ENCODE peak calls at places on chromosomes 2 and 18, in seven cellular contexts. S, J, K, Y, U, P and T are unnamed samples.

GRCh38 chr18:2723207-2723606 is 67.7 kb downstream of the SMCHD1 start:
- DNase-seq in J (no peak), P (peak), Y (peak), K (no peak), U (no peak), S (no peak), T (no peak)

GRCh38 chr2:4214444-4215295 is 511.3 kb downstream of the DCDC2C start:
- DNase-seq in P (no peak), Y (no peak), U (no peak), K (no peak), J (no peak), S (no peak), T (no peak)

GRCh38 chr2:100730290-100730868 is 89.6 kb upstream of the NPAS2 start:
- DNase-seq in S (no peak), Y (peak), P (peak), J (peak), U (no peak), K (peak), T (no peak)

GRCh38 chr2:12222561-12222960 is 476.1 kb downstream of the LPIN1 start:
- DNase-seq in Y (no peak), K (no peak), U (no peak), P (peak), S (no peak), J (no peak), T (no peak)

GRCh38 chr2:58032016-58032750 is 14.4 kb upstream of the VRK2 start:
- DNase-seq in P (no peak), J (peak), S (no peak), Y (no peak), K (no peak), U (no peak), T (no peak)

GRCh38 chr2:189685540-189686229 is 11.2 kb downstream of the ANKAR start:
- DNase-seq in S (no peak), P (peak), K (peak), Y (peak), J (peak), U (peak), T (peak)

GRCh38 chr2:236535024-236535423 is 34.6 kb upstream of the ACKR3 start:
- DNase-seq in J (peak), U (no peak), S (no peak), K (peak), P (peak), Y (peak), T (no peak)

GRCh38 chr18:57776354-57776753 is 26.8 kb downstream of the ATP8B1 start:
- DNase-seq in S (no peak), P (peak), Y (no peak), J (no peak), K (no peak), U (no peak), T (no peak)

GRCh38 chr18:13447621-13448020 is 229.1 kb downstream of the LDLRAD4 start:
- DNase-seq in U (peak), P (no peak), Y (peak), K (peak), J (peak), S (peak), T (peak)

GRCh38 chr2:226611944-226612318 is 187.7 kb downstream of the IRS1 start:
- DNase-seq in Y (peak), U (no peak), K (peak), J (peak), S (no peak), P (peak), T (no peak)

DNA sequence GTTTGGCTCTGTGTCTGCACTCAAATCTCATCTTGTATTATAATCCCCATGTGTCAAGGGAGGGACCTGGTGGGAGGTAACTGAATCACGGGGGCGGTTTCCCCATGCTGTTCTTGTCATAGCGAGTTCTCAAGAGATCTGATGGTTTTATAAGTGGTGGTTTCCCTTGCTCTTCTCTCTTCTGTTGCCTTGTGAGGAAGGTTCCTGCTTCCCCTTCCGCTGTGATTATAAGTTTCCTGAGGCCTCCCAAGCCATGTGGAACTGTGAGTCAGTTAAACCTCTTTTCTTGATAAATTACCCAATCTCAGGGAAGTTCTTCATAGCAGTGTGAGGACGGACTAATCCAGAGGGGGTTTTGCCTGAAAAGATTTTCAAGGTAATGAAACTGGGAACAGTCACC is 245.4 kb downstream of the GALR1 start:
- DNase-seq in P (no peak), S (no peak), U (no peak), J (no peak), K (no peak), Y (no peak), T (no peak)
- H3K4me3 ChIP-seq in P (no peak), S (no peak), U (no peak), J (no peak), K (no peak), Y (no peak), T (no peak)

GRCh38 chr2:38960609-38961320 is 71.1 kb downstream of the ARHGEF33 start:
- DNase-seq in P (no peak), U (no peak), K (no peak), Y (no peak), J (no peak), S (no peak), T (no peak)

GRCh38 chr2:38966006-38966405 is 76.3 kb downstream of the ARHGEF33 start:
- DNase-seq in P (no peak), J (no peak), Y (no peak), K (no peak), S (no peak), U (no peak), T (no peak)

GRCh38 chr2:38959464-38959863 is 69.8 kb downstream of the ARHGEF33 start:
- DNase-seq in J (no peak), U (no peak), S (no peak), P (no peak), K (no peak), Y (no peak), T (no peak)

GRCh38 chr2:38957972-38958371 is 68.3 kb downstream of the ARHGEF33 start:
- DNase-seq in J (no peak), K (no peak), S (no peak), U (no peak), P (no peak), Y (no peak), T (no peak)

DNA sequence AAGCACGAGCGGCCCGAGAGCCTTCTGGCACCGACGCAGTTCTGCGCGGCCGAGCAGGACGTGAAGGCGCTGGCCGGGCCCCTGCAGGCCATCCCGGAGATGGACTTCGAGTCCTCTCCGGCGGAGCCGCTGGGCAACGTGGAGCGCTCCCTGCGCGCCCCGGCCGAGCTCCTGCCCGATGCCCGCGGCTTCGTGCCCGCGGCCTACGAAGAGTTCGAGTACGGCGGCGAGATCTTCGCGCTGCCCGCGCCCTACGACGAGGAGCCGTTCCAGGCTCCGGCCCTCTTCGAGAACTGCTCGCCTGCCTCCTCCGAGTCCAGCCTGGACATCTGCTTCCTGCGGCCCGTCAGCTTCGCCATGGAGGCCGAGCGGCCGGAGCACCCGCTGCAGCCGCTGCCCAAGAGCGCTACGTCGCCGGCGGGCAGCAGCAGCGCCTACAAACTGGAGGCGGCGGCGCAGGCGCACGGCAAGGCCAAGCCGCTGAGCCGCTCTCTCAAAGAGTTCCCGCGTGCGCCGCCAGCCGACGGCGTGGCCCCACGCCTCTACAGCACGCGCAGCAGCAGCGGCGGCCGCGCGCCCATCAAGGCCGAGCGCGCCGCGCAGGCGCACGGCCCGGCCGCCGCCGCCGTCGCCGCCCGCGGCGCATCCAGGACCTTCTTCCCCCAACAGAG is 70.4 kb downstream of the ARHGEF33 start:
- DNase-seq in K (peak), P (no peak), U (no peak), S (no peak), J (peak), Y (peak), T (peak)
- TF ChIP-seq CTCF in K (no peak), P (no peak), U (no peak), S (no peak), J (no peak), Y (no peak), T (peak)

GRCh38 chr2:72026819-72027425 is 120.7 kb downstream of the CYP26B1 start:
- DNase-seq in Y (no peak), J (no peak), S (peak), P (no peak), U (no peak), K (no peak), T (no peak)

GRCh38 chr2:72028351-72028995 is 119.2 kb downstream of the CYP26B1 start:
- DNase-seq in S (peak), K (no peak), Y (no peak), P (no peak), J (no peak), U (no peak), T (no peak)

GRCh38 chr2:72024451-72025175 is 123.0 kb downstream of the CYP26B1 start:
- DNase-seq in J (no peak), K (no peak), U (no peak), P (no peak), Y (no peak), S (peak), T (no peak)

GRCh38 chr2:72028996-72029395 is 118.7 kb downstream of the CYP26B1 start:
- DNase-seq in K (no peak), P (no peak), S (peak), J (no peak), U (no peak), Y (no peak), T (no peak)

GRCh38 chr2:72027426-72028161 is 120.1 kb downstream of the CYP26B1 start:
- DNase-seq in J (no peak), U (no peak), K (no peak), Y (no peak), S (peak), P (peak), T (no peak)
- H3K4me3 ChIP-seq in J (no peak), U (no peak), K (no peak), Y (no peak), S (no peak), P (no peak), T (no peak)

GRCh38 chr18:25062720-25063119 is 289.2 kb downstream of the ZNF521 start:
- DNase-seq in S (no peak), J (no peak), Y (no peak), U (no peak), K (no peak), P (peak), T (no peak)
- TF ChIP-seq CTCF in S (no peak), J (no peak), Y (no peak), U (no peak), K (no peak), P (peak), T (no peak)